ENCODE peak calls at places on chromosomes 1 and 21, in seven cellular contexts. S is Calu3, M is neural crest cell, A is hepatocyte, K is uterus, Y is IMR-90, J is AG09319. Q is an unnamed sample.

GRCh38 chr21:46374761-46375389 is 50.9 kb downstream of the PCNT start:
- DNase-seq in S (no peak), M (no peak), A (no peak), K (no peak), Y (no peak), J (no peak), Q (no peak)

GRCh38 chr1:64246294-64246917 is 43.0 kb downstream of the UBE2U start:
- DNase-seq in S (no peak), M (no peak), A (peak; percentile 64), K (no peak), Y (peak; percentile 59), J (no peak), Q (no peak)

GRCh38 chr1:157968503-157968902 is 24.9 kb upstream of the KIRREL1 start:
- DNase-seq in S (peak; percentile 61), M (no peak), A (no peak), K (peak; percentile 16), Y (peak; percentile 85), J (peak; percentile 47), Q (no peak)

GRCh38 chr21:17467392-17467791 is 45.5 kb upstream of the CXADR start:
- DNase-seq in S (no peak), M (no peak), A (peak; percentile 53), K (no peak), Y (no peak), J (no peak), Q (no peak)

GRCh38 chr1:160726498-160727391 is 12.3 kb upstream of the SLAMF7 start:
- DNase-seq in S (peak; percentile 78), M (peak; percentile 50), A (peak; percentile 90), K (no peak), Y (peak; percentile 55), J (peak; percentile 11), Q (peak; percentile 34)

GRCh38 chr1:37705399-37705798 is 13.1 kb downstream of the CDCA8 start:
- DNase-seq in S (no peak), M (no peak), A (no peak), K (peak; percentile 32), Y (no peak), J (no peak), Q (no peak)

GRCh38 chr1:214362188-214362882 is 81.4 kb downstream of the SMYD2 start:
- DNase-seq in S (no peak), M (no peak), A (no peak), K (no peak), Y (peak; percentile 32), J (no peak), Q (no peak)

GRCh38 chr21:46404306-46404705 is 54.4 kb upstream of the DIP2A start:
- DNase-seq in S (no peak), M (no peak), A (no peak), K (no peak), Y (no peak), J (no peak), Q (no peak)

GRCh38 chr1:241706967-241707366 is 54.9 kb downstream of the WDR64 start:
- DNase-seq in S (peak; percentile 64), M (no peak), A (no peak), K (no peak), Y (no peak), J (no peak), Q (peak; percentile 41)
- TF ChIP-seq CTCF in S (no peak), M (no peak), A (no peak), K (no peak), Y (no peak), J (no peak), Q (no peak)

DNA sequence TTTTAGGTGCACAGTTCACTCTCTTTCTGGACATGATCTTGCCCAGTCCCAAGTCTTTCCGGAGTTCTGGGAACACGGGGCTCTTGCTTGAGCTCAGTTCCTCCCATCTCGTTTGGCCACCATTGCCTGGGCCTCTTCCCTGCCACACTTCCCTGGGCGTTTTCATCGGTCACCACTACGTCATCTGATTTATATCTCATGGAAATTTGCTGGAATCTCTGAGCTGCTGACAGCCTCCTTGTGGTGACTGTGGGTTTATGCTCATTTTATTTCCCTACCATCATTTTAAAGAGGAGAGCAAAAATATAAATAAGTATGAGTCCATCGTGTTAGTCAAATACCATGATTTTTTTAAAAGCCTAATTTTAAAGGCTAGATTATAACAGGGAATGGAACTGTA is 449.1 kb upstream of the KAZN start:
- DNase-seq in S (no peak), M (no peak), A (no peak), K (no peak), Y (no peak), J (no peak), Q (no peak)
- TF ChIP-seq CTCF in S (no peak), M (peak; percentile 38), A (no peak), K (no peak), Y (no peak), J (no peak), Q (peak; percentile 32)

DNA sequence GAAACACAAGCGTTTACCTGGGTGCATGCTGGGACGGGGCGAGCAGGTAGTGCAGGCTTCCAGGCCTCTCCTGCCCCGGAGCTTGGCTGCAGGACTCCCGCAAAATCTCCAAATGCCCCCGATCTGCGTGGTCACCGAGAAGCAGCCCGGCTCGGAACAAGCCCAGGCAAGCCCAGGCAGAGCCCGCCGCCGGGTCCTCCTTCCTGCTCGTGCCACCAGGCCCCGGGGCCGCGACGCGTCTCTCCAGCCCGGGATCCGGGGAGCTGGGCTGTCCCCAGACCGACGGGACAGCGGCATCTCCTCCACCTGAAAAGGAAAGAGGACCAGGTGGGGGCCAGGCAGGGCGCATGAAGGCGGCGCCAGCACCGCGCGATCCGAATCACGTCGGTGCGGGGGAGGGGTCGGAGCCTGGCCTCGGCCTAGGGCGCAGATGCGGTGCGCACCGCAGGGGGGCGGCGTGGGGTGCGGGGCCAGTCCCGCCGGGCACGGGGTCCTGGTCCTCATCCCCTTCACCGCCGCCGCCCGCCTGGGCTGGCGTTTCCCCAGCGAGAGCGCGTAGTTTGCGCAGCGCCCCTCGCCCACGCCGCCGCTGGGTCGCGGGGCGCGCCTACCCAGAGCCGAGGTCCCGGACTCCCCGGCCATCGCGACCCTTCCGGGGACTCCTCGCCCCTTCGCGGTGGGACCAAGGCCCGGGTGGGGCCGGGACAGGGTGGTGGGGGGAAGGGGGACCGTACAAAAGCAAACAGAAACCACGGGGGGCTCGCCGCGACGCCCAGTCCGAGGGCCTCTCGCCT is 52.4 kb upstream of the H6PD start:
- DNase-seq in S (peak; percentile 61), M (no peak), A (peak; percentile 81), K (peak; percentile 61), Y (no peak), J (no peak), Q (peak; percentile 60)
- TF ChIP-seq CTCF in S (peak; percentile 27), M (peak; percentile 32), A (peak; percentile 17), K (no peak), Y (peak; percentile 19), J (no peak), Q (peak; percentile 31)

GRCh38 chr21:31038376-31038775 is at the start of gene KRTAP19-8:
- DNase-seq in S (no peak), M (no peak), A (no peak), K (no peak), Y (no peak), J (no peak), Q (no peak)
- TF ChIP-seq CTCF in S (no peak), M (no peak), A (no peak), K (no peak), Y (no peak), J (no peak), Q (no peak)

GRCh38 chr1:203704120-203704519 is 60.9 kb upstream of the LAX1 start:
- DNase-seq in S (no peak), M (no peak), A (peak; percentile 31), K (no peak), Y (no peak), J (no peak), Q (no peak)

GRCh38 chr1:203701606-203702005 is 63.4 kb upstream of the LAX1 start:
- DNase-seq in S (no peak), M (no peak), A (no peak), K (no peak), Y (no peak), J (no peak), Q (no peak)

GRCh38 chr1:203700901-203701300 is 64.1 kb upstream of the LAX1 start:
- DNase-seq in S (no peak), M (no peak), A (no peak), K (no peak), Y (no peak), J (no peak), Q (no peak)

GRCh38 chr1:203702130-203702577 is 62.8 kb upstream of the LAX1 start:
- DNase-seq in S (peak; percentile 55), M (peak; percentile 75), A (peak; percentile 76), K (peak; percentile 64), Y (peak; percentile 56), J (peak; percentile 8), Q (no peak)

DNA sequence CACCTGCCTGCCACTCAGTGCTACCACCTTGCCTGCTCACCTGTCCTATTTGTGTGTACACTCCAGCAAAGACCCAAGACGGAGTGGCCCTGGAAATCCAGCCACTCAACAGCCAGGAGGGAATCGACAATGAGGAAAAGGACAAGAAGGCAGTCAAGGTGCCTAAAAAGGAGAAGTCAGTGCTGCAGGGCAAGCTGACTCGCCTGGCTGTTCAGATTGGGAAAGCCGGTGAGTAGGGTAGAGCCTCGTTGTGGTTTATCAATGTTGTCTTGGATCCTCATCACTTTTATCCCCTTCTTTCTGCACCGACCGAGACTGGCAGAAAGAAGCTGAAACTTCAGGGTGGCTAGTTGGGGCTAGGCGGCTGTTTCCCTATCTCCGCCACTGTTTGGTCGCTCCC is 61.4 kb upstream of the LAX1 start:
- DNase-seq in S (no peak), M (no peak), A (no peak), K (no peak), Y (no peak), J (no peak), Q (no peak)
- TF ChIP-seq CTCF in S (no peak), M (no peak), A (no peak), K (no peak), Y (no peak), J (no peak), Q (no peak)

GRCh38 chr1:93734999-93735398 is 53.4 kb upstream of the BCAR3 start:
- DNase-seq in S (peak; percentile 22), M (no peak), A (no peak), K (no peak), Y (no peak), J (no peak), Q (no peak)
- TF ChIP-seq CTCF in S (no peak), M (no peak), A (no peak), K (no peak), Y (peak; percentile 40), J (peak; percentile 24), Q (no peak)

Q was measured in mesothelial cell of epicardium.